ENCODE peak calls at places on chromosomes 6 and 20, in seven cellular contexts. N, B, D, P, J, F and Q are unnamed samples. For H3K27me3, the result is how much of the 10 kb centered on the place peaks cover.

GRCh38 chr6:6688283-6688682 is 99.8 kb downstream of the LY86 start:
- DNase-seq in N (no peak), B (no peak), D (peak), P (peak), J (no peak), F (no peak), Q (no peak)

GRCh38 chr20:13270211-13270610 is 49.1 kb downstream of the ISM1 start:
- DNase-seq in N (no peak), B (no peak), D (no peak), P (no peak), J (no peak), F (no peak), Q (no peak)

GRCh38 chr6:113694278-113695077 is 162.7 kb upstream of the MARCKS start:
- DNase-seq in N (no peak), B (no peak), D (no peak), P (no peak), J (no peak), F (no peak), Q (no peak)

GRCh38 chr6:25601797-25602679 is 50.0 kb upstream of the SCGN start:
- DNase-seq in N (no peak), B (no peak), D (no peak), P (peak), J (no peak), F (no peak), Q (no peak)

GRCh38 chr6:157823001-157823522 is at the start of gene SNX9:
- DNase-seq in N (peak), B (peak), D (peak), P (peak), J (peak), F (peak), Q (peak)

GRCh38 chr20:62814060-62814708 is 2.7 kb upstream of the COL9A3 start:
- DNase-seq in N (no peak), B (no peak), D (no peak), P (no peak), J (no peak), F (no peak), Q (no peak)

GRCh38 chr6:66199146-66199545 is 492.1 kb upstream of the EYS start:
- DNase-seq in N (no peak), B (no peak), D (no peak), P (no peak), J (no peak), F (no peak), Q (no peak)

GRCh38 chr20:23212482-23212881 is 126.4 kb upstream of the CD93 start:
- DNase-seq in N (no peak), B (no peak), D (no peak), P (no peak), J (no peak), F (no peak), Q (no peak)

GRCh38 chr20:25563876-25564275 is 21.5 kb downstream of the NINL start:
- DNase-seq in N (no peak), B (no peak), D (no peak), P (no peak), J (no peak), F (no peak), Q (no peak)

GRCh38 chr6:138464085-138464484 is 35.2 kb downstream of the NHSL1 start:
- DNase-seq in N (no peak), B (no peak), D (no peak), P (no peak), J (no peak), F (no peak), Q (no peak)

GRCh38 chr6:113351183-113351834 is 505.8 kb upstream of the MARCKS start:
- DNase-seq in N (no peak), B (no peak), D (no peak), P (no peak), J (no peak), F (no peak), Q (no peak)

GRCh38 chr20:50625986-50626677 is 65.2 kb downstream of the RIPOR3 start:
- DNase-seq in N (peak), B (peak), D (peak), P (no peak), J (peak), F (peak), Q (no peak)

GRCh38 chr6:84061613-84062398 is 28.2 kb downstream of the MRAP2 start:
- DNase-seq in N (no peak), B (no peak), D (no peak), P (no peak), J (no peak), F (no peak), Q (no peak)

GRCh38 chr6:87139236-87139635 is 16.1 kb upstream of the ZNF292 start:
- DNase-seq in N (no peak), B (no peak), D (no peak), P (peak), J (no peak), F (peak), Q (no peak)

GRCh38 chr6:140061422-140062041 is 687.1 kb upstream of the CITED2 start:
- DNase-seq in N (no peak), B (no peak), D (no peak), P (no peak), J (no peak), F (no peak), Q (no peak)

GRCh38 chr6:65786815-65787214 is 79.8 kb upstream of the EYS start:
- DNase-seq in N (no peak), B (no peak), D (no peak), P (no peak), J (no peak), F (no peak), Q (no peak)

GRCh38 chr6:54266400-54266923 is 41.8 kb upstream of the TINAG start:
- DNase-seq in N (no peak), B (no peak), D (no peak), P (no peak), J (no peak), F (no peak), Q (no peak)

GRCh38 chr6:156775717-156776116 is 1.5 kb upstream of the ARID1B start:
- DNase-seq in N (no peak), B (no peak), D (no peak), P (no peak), J (no peak), F (no peak), Q (no peak)

GRCh38 chr20:63491635-63492230 is 7.2 kb downstream of the EEF1A2 start:
- DNase-seq in N (no peak), B (no peak), D (no peak), P (no peak), J (no peak), F (no peak), Q (no peak)

GRCh38 chr6:89239338-89239737 is 22.2 kb upstream of the GABRR1 start:
- DNase-seq in N (no peak), B (no peak), D (no peak), P (peak), J (no peak), F (no peak), Q (no peak)

GRCh38 chr6:125986956-125987617 is 747 bp downstream of the TRMT11 start:
- DNase-seq in N (no peak), B (no peak), D (no peak), P (peak), J (no peak), F (no peak), Q (no peak)

GRCh38 chr6:35893246-35893645 is 27.7 kb downstream of the SRPK1 start:
- DNase-seq in N (no peak), B (no peak), D (no peak), P (no peak), J (no peak), F (no peak), Q (no peak)

GRCh38 chr6:139429559-139430150 is 55.2 kb upstream of the CITED2 start:
- DNase-seq in N (no peak), B (no peak), D (no peak), P (no peak), J (no peak), F (no peak), Q (no peak)

GRCh38 chr20:45363611-45364492 is 896 bp downstream of the SYS1 start:
- DNase-seq in N (no peak), B (no peak), D (no peak), P (no peak), J (peak), F (peak), Q (no peak)

GRCh38 chr6:114541794-114542193 is 199.0 kb upstream of the HS3ST5 start:
- DNase-seq in N (no peak), B (peak), D (no peak), P (no peak), J (no peak), F (no peak), Q (no peak)

GRCh38 chr6:111477481-111477938 is 5.5 kb downstream of the REV3L start:
- DNase-seq in N (no peak), B (no peak), D (no peak), P (no peak), J (no peak), F (no peak), Q (no peak)

GRCh38 chr20:6959900-6960312 is 192.4 kb downstream of the BMP2 start:
- DNase-seq in N (no peak), B (no peak), D (no peak), P (no peak), J (no peak), F (no peak), Q (no peak)

GRCh38 chr6:28078836-28079235 is 1.5 kb upstream of the ZNF165 start:
- DNase-seq in N (no peak), B (no peak), D (no peak), P (no peak), J (no peak), F (no peak), Q (no peak)

GRCh38 chr6:110541701-110542309 is 65.4 kb upstream of the SLC22A16 start:
- DNase-seq in N (no peak), B (no peak), D (no peak), P (no peak), J (no peak), F (no peak), Q (no peak)

GRCh38 chr20:53390780-53391179 is 202.9 kb downstream of the ZNF217 start:
- DNase-seq in N (no peak), B (no peak), D (no peak), P (no peak), J (no peak), F (no peak), Q (no peak)
- H3K27me3 ChIP-seq in N (under half), B (under half), D (under half), P (under half), J (under half), F (under half), Q (under half)

DNA sequence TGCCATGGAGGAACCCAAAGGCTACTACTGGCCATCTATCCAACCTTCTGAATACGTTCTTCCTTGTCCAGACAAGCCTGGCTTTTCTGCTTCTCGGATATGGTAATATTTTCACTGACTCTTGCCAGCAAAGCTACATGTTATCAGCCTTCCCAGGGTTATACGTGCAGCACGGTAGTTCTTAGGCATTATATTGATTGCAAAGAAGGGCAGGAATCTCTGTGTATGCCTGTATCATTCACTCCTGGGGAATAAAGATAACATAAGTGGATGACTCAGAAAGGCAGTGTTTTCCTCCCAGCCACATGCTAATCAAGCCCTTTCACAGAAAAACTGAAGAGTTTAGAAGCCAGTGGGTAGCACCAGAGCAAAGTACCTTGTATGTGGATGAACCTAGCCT is 98.7 kb downstream of the ADGRG6 start:
- DNase-seq in N (no peak), B (no peak), D (no peak), P (no peak), J (no peak), F (no peak), Q (no peak)
- H3K27ac ChIP-seq in N (no peak), B (no peak), D (no peak), P (no peak), J (no peak), F (no peak), Q (no peak)

GRCh38 chr20:47332381-47333206 is 23.9 kb downstream of the ZMYND8 start:
- DNase-seq in N (no peak), B (no peak), D (no peak), P (no peak), J (no peak), F (no peak), Q (no peak)

GRCh38 chr20:47335251-47336012 is 21.1 kb downstream of the ZMYND8 start:
- DNase-seq in N (no peak), B (no peak), D (no peak), P (no peak), J (no peak), F (no peak), Q (no peak)

GRCh38 chr20:47336013-47336754 is 20.3 kb downstream of the ZMYND8 start:
- DNase-seq in N (peak), B (peak), D (no peak), P (no peak), J (peak), F (no peak), Q (no peak)

GRCh38 chr20:47330933-47331708 is 25.4 kb downstream of the ZMYND8 start:
- DNase-seq in N (no peak), B (no peak), D (no peak), P (no peak), J (no peak), F (peak), Q (no peak)

DNA sequence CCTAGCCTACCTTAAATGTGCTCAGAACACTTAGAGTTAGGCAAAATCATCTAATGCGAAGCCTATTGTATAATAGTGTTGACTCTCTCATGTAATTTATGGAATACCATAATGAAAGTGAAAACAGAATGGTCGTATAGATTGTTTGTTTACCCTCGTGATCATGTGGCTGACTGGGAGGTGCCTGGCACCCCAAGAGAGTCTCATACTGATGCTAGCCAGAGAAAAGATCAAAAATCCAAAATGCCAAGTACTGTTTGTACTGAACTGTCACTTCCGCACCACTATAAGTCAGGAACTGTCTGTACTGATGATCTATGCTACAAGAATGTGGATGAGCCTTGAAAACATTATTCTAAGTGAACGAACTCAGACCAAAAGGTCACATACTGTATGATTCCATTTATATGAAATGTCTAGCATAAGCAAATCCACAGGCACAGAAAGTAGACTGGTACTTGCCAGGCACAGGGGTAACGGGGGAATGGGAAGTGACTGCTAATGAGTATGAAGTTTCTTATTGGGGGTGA is 22.4 kb downstream of the ZMYND8 start:
- DNase-seq in N (no peak), B (no peak), D (no peak), P (no peak), J (no peak), F (no peak), Q (no peak)
- H3K27me3 ChIP-seq in N (under half), B (under half), D (under half), P (under half), J (under half), F (under half), Q (under half)

GRCh38 chr6:150668882-150669476 is 69.3 kb downstream of the PLEKHG1 start:
- DNase-seq in N (no peak), B (no peak), D (no peak), P (no peak), J (no peak), F (no peak), Q (no peak)
- H3K27ac ChIP-seq in N (peak), B (no peak), D (peak), P (no peak), J (no peak), F (peak), Q (no peak)

GRCh38 chr6:165895421-165896165 is 232.6 kb upstream of the PDE10A start:
- DNase-seq in N (no peak), B (no peak), D (no peak), P (no peak), J (no peak), F (no peak), Q (no peak)

GRCh38 chr6:165890404-165890735 is 227.3 kb upstream of the PDE10A start:
- DNase-seq in N (no peak), B (no peak), D (no peak), P (no peak), J (no peak), F (no peak), Q (no peak)

GRCh38 chr6:165894228-165894825 is 231.3 kb upstream of the PDE10A start:
- DNase-seq in N (no peak), B (no peak), D (no peak), P (no peak), J (no peak), F (no peak), Q (no peak)

GRCh38 chr6:165891320-165891719 is 228.3 kb upstream of the PDE10A start:
- DNase-seq in N (no peak), B (no peak), D (no peak), P (no peak), J (peak), F (no peak), Q (no peak)

DNA sequence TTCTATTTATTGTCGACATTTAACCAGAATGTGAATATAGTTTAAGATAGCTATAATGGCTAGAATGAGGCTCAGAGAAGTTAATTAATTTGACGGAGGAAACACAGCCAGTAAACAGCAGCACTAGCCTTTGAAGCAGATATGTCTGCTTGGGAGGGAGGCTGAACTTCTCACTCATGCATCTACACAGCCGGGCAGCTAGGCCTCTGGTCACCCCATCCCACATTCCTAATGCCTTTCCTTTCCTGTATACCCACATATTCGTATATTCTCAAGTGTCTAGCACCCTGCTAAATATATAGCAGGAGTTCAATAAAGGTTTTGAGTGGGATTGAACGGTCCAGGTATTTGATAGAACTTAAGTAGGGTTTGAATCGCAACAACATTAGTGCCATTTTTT is 230.4 kb upstream of the PDE10A start:
- DNase-seq in N (no peak), B (no peak), D (no peak), P (no peak), J (no peak), F (no peak), Q (no peak)
- H3K27me3 ChIP-seq in N (under half), B (under half), D (under half), P (under half), J (under half), F (under half), Q (under half)

GRCh38 chr20:766906-767305 is 1.4 kb downstream of the SLC52A3 start:
- DNase-seq in N (no peak), B (no peak), D (no peak), P (no peak), J (no peak), F (no peak), Q (no peak)

GRCh38 chr20:771741-772464 is 3.6 kb upstream of the SLC52A3 start:
- DNase-seq in N (no peak), B (no peak), D (no peak), P (no peak), J (no peak), F (no peak), Q (no peak)

GRCh38 chr20:770691-771090 is 2.4 kb upstream of the SLC52A3 start:
- DNase-seq in N (no peak), B (no peak), D (no peak), P (no peak), J (no peak), F (no peak), Q (no peak)

GRCh38 chr20:764255-764654 is 4.0 kb downstream of the SLC52A3 start:
- DNase-seq in N (no peak), B (no peak), D (no peak), P (no peak), J (no peak), F (no peak), Q (no peak)

DNA sequence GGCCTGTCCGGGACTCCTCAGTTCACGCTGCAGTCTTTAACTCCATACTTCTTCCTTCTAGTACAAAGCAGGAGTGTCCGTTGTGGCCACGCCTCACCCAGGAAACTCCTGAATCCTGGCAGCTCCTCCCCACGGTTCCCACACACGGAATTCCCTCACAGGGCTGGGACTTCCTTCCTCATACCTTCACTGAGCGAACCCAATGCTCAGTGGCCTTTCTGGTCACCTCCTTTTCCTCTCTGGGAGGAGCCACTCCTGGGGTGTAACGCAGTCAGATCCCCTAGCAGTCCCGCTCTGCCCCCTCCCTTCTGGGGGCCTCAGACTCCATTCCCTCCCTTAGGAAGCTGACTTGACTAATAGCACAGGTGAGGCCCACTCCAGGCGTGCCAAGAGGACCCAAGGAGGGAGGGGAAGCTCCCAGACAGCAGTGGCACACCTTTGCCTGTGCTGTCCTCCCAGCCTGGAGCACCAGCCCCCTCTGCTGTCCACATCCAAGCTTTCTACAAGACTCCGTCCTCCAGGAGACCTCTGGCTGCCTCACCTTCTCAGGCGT is at the start of gene SLC52A3:
- DNase-seq in N (no peak), B (no peak), D (peak), P (no peak), J (peak), F (peak), Q (no peak)
- H3K27ac ChIP-seq in N (no peak), B (no peak), D (peak), P (no peak), J (no peak), F (peak), Q (no peak)